ENCODE peak calls at places on chromosomes 3 and 15, in eight cellular contexts. Z, K, S, H, D, E, U and C are unnamed samples.

GRCh38 chr15:42427429-42428223 is 63.3 kb downstream of the ZNF106 start:
- DNase-seq in Z (no peak), K (no peak), S (no peak), H (no peak), D (peak; percentile 3), E (no peak), U (peak; percentile 98), C (peak; percentile 89)

GRCh38 chr3:52349131-52349530 is 33.0 kb downstream of the DNAH1 start:
- DNase-seq in Z (no peak), K (no peak), S (no peak), H (peak; percentile 28), D (no peak), E (no peak), U (no peak), C (no peak)

GRCh38 chr15:94403246-94403824 is 172.0 kb downstream of the MCTP2 start:
- DNase-seq in Z (no peak), K (no peak), S (no peak), H (no peak), D (no peak), E (no peak), U (peak; percentile 4), C (no peak)

GRCh38 chr15:68492855-68493254 is 60.9 kb upstream of the ITGA11 start:
- DNase-seq in Z (no peak), K (no peak), S (peak; percentile 63), H (peak; percentile 73), D (peak; percentile 12), E (no peak), U (peak; percentile 73), C (no peak)

GRCh38 chr15:41848595-41848994 is 9.9 kb downstream of the PLA2G4B start:
- DNase-seq in Z (no peak), K (no peak), S (no peak), H (no peak), D (no peak), E (no peak), U (peak; percentile 19), C (no peak)

GRCh38 chr3:149717391-149718056 is 34.8 kb downstream of the COMMD2 start:
- DNase-seq in Z (no peak), K (peak; percentile 83), S (no peak), H (no peak), D (peak; percentile 59), E (peak; percentile 41), U (peak; percentile 67), C (peak; percentile 53)

GRCh38 chr3:176789281-176789705 is 408.0 kb downstream of the TBL1XR1 start:
- DNase-seq in Z (no peak), K (no peak), S (no peak), H (no peak), D (peak; percentile 78), E (no peak), U (peak; percentile 31), C (no peak)

GRCh38 chr3:18225709-18226108 is 199.4 kb downstream of the SATB1 start:
- DNase-seq in Z (no peak), K (no peak), S (no peak), H (no peak), D (no peak), E (no peak), U (no peak), C (no peak)

GRCh38 chr3:172991424-172991996 is 149.5 kb downstream of the SPATA16 start:
- DNase-seq in Z (no peak), K (no peak), S (no peak), H (no peak), D (no peak), E (no peak), U (no peak), C (no peak)

GRCh38 chr15:41483115-41483514 is 10.6 kb upstream of the ITPKA start:
- DNase-seq in Z (no peak), K (no peak), S (no peak), H (no peak), D (no peak), E (no peak), U (no peak), C (no peak)

GRCh38 chr15:77664428-77664827 is 31.7 kb upstream of the LINGO1 start:
- DNase-seq in Z (no peak), K (no peak), S (no peak), H (no peak), D (no peak), E (no peak), U (no peak), C (no peak)

GRCh38 chr15:98943609-98944111 is 63.9 kb downstream of the PGPEP1L start:
- DNase-seq in Z (no peak), K (no peak), S (no peak), H (peak; percentile 92), D (no peak), E (peak; percentile 37), U (peak; percentile 38), C (no peak)

GRCh38 chr15:58505581-58505980 is 73.8 kb downstream of the LIPC start:
- DNase-seq in Z (no peak), K (no peak), S (no peak), H (no peak), D (no peak), E (no peak), U (peak; percentile 37), C (no peak)

GRCh38 chr3:196008929-196009328 is 73.0 kb downstream of the TFRC start:
- DNase-seq in Z (no peak), K (no peak), S (no peak), H (no peak), D (no peak), E (no peak), U (no peak), C (no peak)

GRCh38 chr15:67571643-67572415 is 29.3 kb downstream of the MAP2K5 start:
- DNase-seq in Z (no peak), K (no peak), S (no peak), H (no peak), D (no peak), E (peak; percentile 55), U (no peak), C (no peak)

GRCh38 chr15:83206971-83207621 is 527 bp downstream of the HDGFL3 start:
- DNase-seq in Z (peak; percentile 57), K (peak; percentile 70), S (peak; percentile 72), H (peak; percentile 66), D (peak; percentile 44), E (peak; percentile 19), U (peak; percentile 49), C (no peak)

GRCh38 chr3:196246612-196247308 is 30.4 kb downstream of the SLC51A start:
- DNase-seq in Z (no peak), K (no peak), S (no peak), H (no peak), D (peak; percentile 92), E (no peak), U (peak; percentile 86), C (peak; percentile 98)

GRCh38 chr3:149501524-149501923 is 27.0 kb downstream of the TM4SF4 start:
- DNase-seq in Z (no peak), K (peak; percentile 90), S (peak; percentile 76), H (no peak), D (no peak), E (no peak), U (peak; percentile 90), C (peak; percentile 90)

GRCh38 chr3:52446631-52447511 is 2.0 kb upstream of the SEMA3G start:
- DNase-seq in Z (peak; percentile 36), K (peak; percentile 83), S (peak; percentile 72), H (peak; percentile 80), D (peak; percentile 35), E (peak; percentile 72), U (peak; percentile 29), C (no peak)

GRCh38 chr15:99435761-99436346 is 129.9 kb upstream of the MEF2A start:
- DNase-seq in Z (no peak), K (no peak), S (no peak), H (peak; percentile 42), D (no peak), E (peak; percentile 23), U (no peak), C (no peak)

DNA sequence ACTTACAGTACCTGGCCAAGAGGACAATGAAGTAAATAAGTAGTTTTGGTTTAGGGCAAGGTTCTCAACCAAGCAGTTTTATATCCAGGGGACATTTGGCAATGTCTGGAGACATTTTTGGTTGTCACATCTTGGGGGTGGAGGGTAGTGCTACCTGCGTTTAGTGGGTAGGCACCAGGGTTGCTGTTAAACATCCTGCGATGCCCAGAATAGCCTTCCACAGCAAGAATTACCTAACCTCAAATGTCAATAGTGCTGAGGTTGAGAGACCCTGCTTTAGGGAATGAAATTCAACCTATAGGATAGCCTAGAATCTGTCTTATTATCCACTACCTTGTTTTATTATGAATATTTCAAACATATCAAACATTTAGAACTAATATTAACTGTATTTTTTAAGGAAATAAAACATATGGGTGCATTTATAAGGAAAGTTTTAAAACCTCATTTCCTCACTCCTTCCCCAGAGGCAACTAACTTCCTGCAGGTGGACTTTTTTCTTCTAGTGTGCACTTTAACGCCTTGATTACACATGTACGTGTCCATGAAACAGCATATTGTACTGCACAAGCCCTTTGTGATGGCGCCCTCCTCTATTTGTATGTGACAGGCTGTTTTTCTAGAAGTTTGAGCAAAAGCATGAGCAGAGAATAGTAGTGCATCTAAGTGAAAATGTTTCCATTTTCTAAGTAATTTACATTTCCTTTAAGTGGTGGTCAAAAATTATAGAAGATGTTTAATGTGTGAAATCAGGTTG is 57.1 kb downstream of the TRAK1 start:
- DNase-seq in Z (no peak), K (no peak), S (no peak), H (no peak), D (no peak), E (no peak), U (no peak), C (no peak)
- TF ChIP-seq CTCF in Z (no peak), K (no peak), S (no peak), H (no peak), D (no peak), E (no peak), U (no peak), C (no peak)

DNA sequence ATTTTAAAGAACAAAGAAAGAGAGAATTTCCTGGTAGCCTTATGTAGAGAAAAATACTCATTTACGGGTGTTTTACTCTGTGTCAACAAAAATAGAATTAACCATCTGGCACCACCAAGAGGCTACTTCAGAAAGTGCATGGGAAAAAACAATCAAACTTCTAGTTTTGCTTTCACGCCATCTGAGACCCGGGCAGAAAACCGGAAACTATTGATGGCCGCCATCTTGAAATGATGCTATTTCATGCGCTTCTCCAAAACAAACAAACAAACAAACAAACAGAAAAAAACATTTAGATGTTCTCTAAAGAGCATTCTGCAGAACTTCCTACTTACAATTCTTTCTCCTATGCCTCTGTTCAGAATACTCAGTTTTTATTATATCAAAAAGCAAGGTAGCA is 49.4 kb upstream of the SYNPR start:
- DNase-seq in Z (peak; percentile 8), K (no peak), S (no peak), H (no peak), D (peak; percentile 33), E (no peak), U (peak; percentile 44), C (peak; percentile 16)
- H3K4me3 ChIP-seq in Z (no peak overlapping the region), K (no peak overlapping the region), S (no peak overlapping the region), H (no peak overlapping the region), D (no peak overlapping the region), E (no peak overlapping the region), U (no peak overlapping the region), C (no peak overlapping the region)

DNA sequence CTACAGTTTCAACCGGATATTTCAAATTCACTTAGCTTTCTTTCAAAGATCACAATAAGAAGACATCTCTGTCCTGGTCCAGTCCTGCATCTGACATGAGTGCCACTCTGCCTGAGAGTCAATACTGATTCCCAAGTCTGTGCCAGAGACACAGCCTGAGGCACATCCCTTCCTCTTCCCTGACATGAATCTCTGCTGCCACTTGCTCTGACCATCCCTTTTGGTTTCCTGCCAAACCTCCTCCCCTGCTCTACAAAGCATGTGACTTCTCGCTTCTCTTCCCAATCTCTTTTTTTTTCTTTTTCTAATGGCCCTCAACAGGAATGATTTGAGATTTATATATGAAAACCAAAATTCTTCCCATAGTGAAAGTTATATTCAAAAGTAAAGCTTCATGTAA is 117.9 kb downstream of the MECOM start:
- DNase-seq in Z (no peak), K (no peak), S (no peak), H (no peak), D (peak; percentile 17), E (no peak), U (no peak), C (no peak)
- TF ChIP-seq CTCF in Z (no peak), K (no peak), S (no peak), H (no peak), D (no peak), E (no peak), U (no peak), C (no peak)

GRCh38 chr3:171458857-171459129 is 1.4 kb downstream of the TNIK start:
- DNase-seq in Z (no peak), K (no peak), S (no peak), H (no peak), D (no peak), E (no peak), U (no peak), C (no peak)
- H3K4me3 ChIP-seq in Z (peak overlapping the region; percentile 91), K (peak overlapping the region; percentile 73), S (peak overlapping the region; percentile 92), H (peak overlapping the region; percentile 79), D (peak overlapping the region; percentile 87), E (peak overlapping the region; percentile 85), U (peak overlapping the region; percentile 69), C (peak overlapping the region; percentile 75)